ENCODE peak calls at places on chromosome 11, in four cellular contexts. E, M, B and A are unnamed samples. For H3K36me3, the result is how much of the 10 kb centered on the place peaks cover.

GRCh38 chr11:68549789-68550484 is 89.4 kb downstream of the PPP6R3 start:
- DNase-seq in E (no peak), M (peak), B (no peak), A (no peak)

GRCh38 chr11:110121204-110121603 is 28.0 kb downstream of the ZC3H12C start:
- DNase-seq in E (no peak), M (no peak), B (no peak), A (no peak)

GRCh38 chr11:115637842-115638241 is 133.6 kb upstream of the CADM1 start:
- DNase-seq in E (no peak), M (no peak), B (no peak), A (no peak)

GRCh38 chr11:61868601-61869476 is 22.5 kb downstream of the FADS3 start:
- DNase-seq in E (no peak), M (no peak), B (no peak), A (no peak)

GRCh38 chr11:125626381-125626950 is 1.5 kb downstream of the CHEK1 start:
- DNase-seq in E (peak), M (peak), B (no peak), A (no peak)

GRCh38 chr11:20631525-20632168 is 32.2 kb downstream of the SLC6A5 start:
- DNase-seq in E (no peak), M (no peak), B (no peak), A (no peak)

GRCh38 chr11:77083553-77084245 is 16.9 kb downstream of the CAPN5 start:
- DNase-seq in E (peak), M (no peak), B (peak), A (no peak)

GRCh38 chr11:1352696-1353382 is 36.9 kb upstream of the BRSK2 start:
- DNase-seq in E (no peak), M (no peak), B (peak), A (no peak)

GRCh38 chr11:115623021-115623451 is 118.8 kb upstream of the CADM1 start:
- DNase-seq in E (no peak), M (no peak), B (peak), A (peak)

GRCh38 chr11:17291710-17292109 is 15.2 kb downstream of the NUCB2 start:
- DNase-seq in E (no peak), M (no peak), B (no peak), A (no peak)

GRCh38 chr11:132607575-132607974 is 924.7 kb downstream of the OPCML start:
- DNase-seq in E (no peak), M (no peak), B (no peak), A (no peak)

GRCh38 chr11:60970369-60970774 is 1.1 kb upstream of the CD6 start:
- DNase-seq in E (peak), M (peak), B (peak), A (peak)

GRCh38 chr11:131064373-131064991 is 148.2 kb upstream of the SNX19 start:
- DNase-seq in E (no peak), M (peak), B (peak), A (peak)

GRCh38 chr11:119782021-119782420 is 53.0 kb upstream of the NECTIN1 start:
- DNase-seq in E (no peak), M (no peak), B (peak), A (no peak)

GRCh38 chr11:112339566-112339965 is 78.9 kb upstream of the PLET1 start:
- DNase-seq in E (no peak), M (no peak), B (no peak), A (no peak)

GRCh38 chr11:41281131-41281742 is 178.2 kb downstream of the LRRC4C start:
- DNase-seq in E (no peak), M (no peak), B (no peak), A (no peak)

GRCh38 chr11:59957094-59957493 is 6.7 kb upstream of the OOSP4A start:
- DNase-seq in E (no peak), M (no peak), B (no peak), A (no peak)

GRCh38 chr11:6481924-6482275 is 599 bp downstream of the TIMM10B start:
- DNase-seq in E (no peak), M (no peak), B (no peak), A (no peak)

GRCh38 chr11:48005133-48005532 is 24.8 kb downstream of the PTPRJ start:
- DNase-seq in E (no peak), M (peak), B (peak), A (no peak)

GRCh38 chr11:24496371-24496727 is 504 bp upstream of the LUZP2 start:
- DNase-seq in E (no peak), M (no peak), B (no peak), A (no peak)

GRCh38 chr11:10600570-10601248 is 32.2 kb upstream of the LYVE1 start:
- DNase-seq in E (no peak), M (no peak), B (no peak), A (no peak)

DNA sequence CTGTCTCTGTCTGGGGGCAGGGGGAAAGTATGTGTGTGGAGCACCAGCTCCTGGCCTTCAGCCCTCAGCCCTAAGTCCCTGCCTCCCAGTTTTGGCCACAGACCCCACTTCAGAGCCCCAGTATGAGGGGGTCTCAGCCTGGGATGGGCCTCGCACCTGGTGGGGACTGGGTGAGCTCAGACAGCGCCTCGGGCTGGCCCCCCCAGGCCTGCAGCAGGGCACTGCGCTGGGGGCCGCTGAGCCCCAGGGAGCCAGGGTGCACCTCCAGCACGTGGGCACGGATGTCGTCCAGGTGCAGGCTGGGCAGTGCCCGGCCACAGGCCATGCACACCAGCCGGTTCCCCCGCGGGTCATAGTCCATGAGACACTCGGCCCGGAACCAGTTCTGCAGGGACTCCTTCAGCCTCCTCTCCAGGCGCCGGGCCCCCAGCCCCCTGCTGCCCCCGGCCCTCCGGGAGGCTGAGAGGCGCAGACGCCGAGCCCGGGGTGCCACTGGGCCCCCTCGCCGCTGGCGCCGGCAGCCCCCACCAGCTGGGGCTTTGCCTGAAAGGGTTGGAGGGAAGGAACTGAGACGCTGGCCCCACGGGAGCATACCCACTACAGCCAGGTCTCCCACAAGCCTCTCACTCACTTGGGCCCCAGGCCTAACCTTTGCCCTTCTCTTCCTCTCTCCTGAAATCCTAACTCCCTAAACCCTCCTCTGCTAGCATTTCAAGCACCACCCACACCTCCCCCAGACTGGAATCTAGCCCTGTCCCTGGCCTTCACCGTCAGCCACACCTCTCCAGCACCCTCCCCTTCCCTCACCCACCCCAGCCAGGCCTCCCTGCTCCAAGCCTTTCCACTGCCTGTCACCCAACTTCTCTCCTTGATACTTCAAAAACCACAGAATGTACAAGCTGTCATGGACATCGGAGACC is 3.6 kb downstream of the ZFTA start:
- DNase-seq in E (no peak), M (no peak), B (no peak), A (peak)
- H3K27ac ChIP-seq in E (no peak), M (no peak), B (no peak), A (peak)

DNA sequence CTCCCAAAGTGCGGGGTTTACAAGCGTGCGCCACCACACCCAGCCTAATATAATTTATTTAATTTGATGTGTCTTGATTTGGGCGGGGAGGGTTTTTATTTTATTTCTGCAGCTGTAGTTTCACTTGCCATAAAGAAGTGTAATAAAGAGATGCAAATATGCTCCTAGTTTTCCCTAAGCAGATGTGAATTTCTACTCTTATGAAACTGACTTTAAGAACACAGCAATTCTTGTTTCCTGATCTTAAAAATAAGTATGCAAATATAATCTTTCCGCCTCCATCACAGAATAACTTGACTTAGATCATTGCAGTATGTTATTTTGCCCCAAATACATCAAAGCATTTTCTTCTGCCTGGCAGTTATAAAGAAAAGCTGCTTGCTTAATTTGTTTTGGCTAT is 4.4 kb downstream of the SPCS2 start:
- DNase-seq in E (no peak), M (no peak), B (no peak), A (no peak)
- H3K4me3 ChIP-seq in E (no peak), M (no peak), B (no peak), A (no peak)

GRCh38 chr11:67252831-67253239 is 13.4 kb upstream of the GRK2 start:
- DNase-seq in E (no peak), M (peak), B (no peak), A (peak)
- H3K36me3 ChIP-seq in E (half or more), M (half or more), B (under half), A (half or more)

GRCh38 chr11:121508449-121508848 is 55.7 kb upstream of the SORL1-AS1 start:
- DNase-seq in E (no peak), M (no peak), B (no peak), A (no peak)
- H3K27ac ChIP-seq in E (no peak), M (no peak), B (no peak), A (no peak)

DNA sequence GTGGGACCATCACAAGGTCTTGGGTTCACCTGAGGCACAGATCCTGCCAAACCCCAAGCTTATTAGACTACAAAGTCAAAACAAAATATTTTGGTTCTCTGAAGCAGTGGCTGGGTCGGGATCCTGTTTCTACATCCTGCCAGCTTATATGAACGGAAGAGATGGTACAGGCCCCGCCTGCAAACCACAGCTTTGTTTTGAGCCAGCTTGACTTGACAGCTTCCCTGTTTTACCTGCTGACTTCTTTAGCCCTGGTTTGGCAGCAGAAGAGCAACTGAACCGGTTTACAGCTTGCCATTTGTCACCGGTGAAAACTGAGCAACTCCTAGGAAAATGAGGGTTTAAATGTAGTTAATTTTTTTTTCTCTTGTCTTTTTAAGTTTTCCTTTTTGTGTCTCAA is 11.4 kb downstream of the PACS1 start:
- DNase-seq in E (peak), M (peak), B (no peak), A (peak)
- H3K4me3 ChIP-seq in E (peak), M (peak), B (no peak), A (no peak)

GRCh38 chr11:88304352-88304751 is 33.2 kb downstream of the CTSC start:
- DNase-seq in E (no peak), M (no peak), B (no peak), A (no peak)

GRCh38 chr11:88301478-88302140 is 35.9 kb downstream of the CTSC start:
- DNase-seq in E (no peak), M (peak), B (no peak), A (no peak)

GRCh38 chr11:88297320-88298263 is 39.9 kb downstream of the CTSC start:
- DNase-seq in E (no peak), M (no peak), B (no peak), A (no peak)

GRCh38 chr11:88303037-88303436 is 34.5 kb downstream of the CTSC start:
- DNase-seq in E (no peak), M (no peak), B (no peak), A (no peak)

DNA sequence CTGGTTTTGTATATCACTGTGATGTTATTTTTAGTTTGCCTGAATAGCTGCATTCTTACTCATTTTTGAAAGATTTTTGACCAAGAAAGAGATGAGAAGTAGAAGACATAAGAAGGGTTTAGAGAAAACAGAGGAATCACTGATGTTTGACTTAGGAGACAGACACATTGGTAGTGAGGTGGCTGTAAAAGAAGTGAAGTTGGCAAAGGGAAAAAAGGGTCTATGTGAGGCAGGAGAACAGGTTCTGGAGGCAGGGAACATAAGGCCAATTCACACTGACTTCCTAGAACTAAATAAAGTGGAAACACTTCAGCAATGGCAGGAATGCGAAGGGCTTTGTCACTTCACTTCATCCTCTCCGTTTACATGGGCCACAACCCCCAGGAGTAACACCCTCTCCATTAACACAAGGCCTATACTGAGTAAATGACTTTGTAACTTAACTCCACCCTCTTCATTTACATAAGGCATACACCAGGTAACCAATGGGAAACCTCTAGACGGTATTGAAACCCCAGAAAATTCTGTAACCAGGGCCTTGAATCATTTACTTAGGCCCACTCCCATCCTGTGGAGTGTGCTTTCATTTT is 36.6 kb downstream of the CTSC start:
- DNase-seq in E (no peak), M (peak), B (no peak), A (no peak)
- H3K36me3 ChIP-seq in E (under half), M (under half), B (under half), A (under half)